ENCODE peak calls at places on chromosomes 12 and 14, in four cellular contexts. C is pancreas, X is suprapubic skin, W is heart left ventricle. V is an unnamed sample. For H3K4me1 and H3K36me3, the result is how much of the 10 kb centered on the place peaks cover.

GRCh38 chr14:35631071-35631805 is 97.3 kb downstream of the INSM2 start:
- DNase-seq in C (no peak), X (no peak), W (no peak), V (no peak)

GRCh38 chr12:6376965-6377666 is 1.8 kb upstream of the SCNN1A start:
- DNase-seq in C (no peak), X (no peak), W (no peak), V (no peak)

GRCh38 chr12:1799882-1800645 is 20.3 kb upstream of the LRTM2 start:
- DNase-seq in C (no peak), X (peak), W (no peak), V (no peak)

GRCh38 chr12:20646239-20646827 is 48.8 kb upstream of the SLCO1C1 start:
- DNase-seq in C (no peak), X (no peak), W (no peak), V (no peak)

GRCh38 chr14:79011920-79012204 is 841.7 kb downstream of the NRXN3 start:
- DNase-seq in C (no peak), X (no peak), W (no peak), V (no peak)

GRCh38 chr12:74334770-74335169 is 202.9 kb upstream of the ATXN7L3B start:
- DNase-seq in C (no peak), X (no peak), W (no peak), V (no peak)

GRCh38 chr14:84465890-84466289 is 1064.1 kb upstream of the FLRT2 start:
- DNase-seq in C (no peak), X (no peak), W (no peak), V (no peak)

GRCh38 chr14:23171251-23171975 is 12.0 kb downstream of the SLC7A8 start:
- DNase-seq in C (no peak), X (no peak), W (no peak), V (no peak)

GRCh38 chr14:24880689-24881088 is 169.3 kb downstream of the STXBP6 start:
- DNase-seq in C (no peak), X (no peak), W (no peak), V (no peak)

GRCh38 chr12:22029991-22030390 is 16.0 kb upstream of the CMAS start:
- DNase-seq in C (peak), X (no peak), W (no peak), V (no peak)

GRCh38 chr12:50174971-50175715 is 8.0 kb upstream of the CERS5 start:
- DNase-seq in C (no peak), X (no peak), W (peak), V (peak)

GRCh38 chr12:79407671-79408622 is 282.8 kb downstream of the PAWR start:
- DNase-seq in C (no peak), X (no peak), W (peak), V (peak)

GRCh38 chr12:3225154-3225795 is 148.1 kb downstream of the TSPAN9 start:
- DNase-seq in C (no peak), X (no peak), W (no peak), V (no peak)

GRCh38 chr14:99163446-99163845 is 108.6 kb downstream of the BCL11B start:
- DNase-seq in C (no peak), X (no peak), W (no peak), V (no peak)

GRCh38 chr14:50633954-50634353 is 34.2 kb downstream of the SAV1 start:
- DNase-seq in C (no peak), X (no peak), W (no peak), V (no peak)

GRCh38 chr12:76264617-76265016 is 83.6 kb downstream of the BBS10 start:
- DNase-seq in C (no peak), X (no peak), W (no peak), V (no peak)

GRCh38 chr12:27635349-27635972 is 60.8 kb upstream of the REP15 start:
- DNase-seq in C (no peak), X (no peak), W (no peak), V (no peak)

GRCh38 chr12:115910057-115910456 is 367.4 kb downstream of the MED13L start:
- DNase-seq in C (no peak), X (no peak), W (no peak), V (no peak)

GRCh38 chr14:38078393-38078792 is 129.3 kb upstream of the SSTR1 start:
- DNase-seq in C (no peak), X (no peak), W (no peak), V (peak)

GRCh38 chr12:90951418-90952110 is 3.4 kb downstream of the CCER1 start:
- DNase-seq in C (no peak), X (no peak), W (no peak), V (no peak)

GRCh38 chr12:15733136-15733535 is 56.1 kb downstream of the EPS8 start:
- DNase-seq in C (no peak), X (no peak), W (no peak), V (no peak)

GRCh38 chr12:12511021-12511783 is 51.5 kb downstream of the DUSP16 start:
- DNase-seq in C (no peak), X (no peak), W (no peak), V (no peak)

GRCh38 chr12:12510141-12510540 is 52.5 kb downstream of the DUSP16 start:
- DNase-seq in C (no peak), X (no peak), W (no peak), V (no peak)

GRCh38 chr12:12513416-12514006 is 49.2 kb downstream of the DUSP16 start:
- DNase-seq in C (no peak), X (no peak), W (no peak), V (no peak)

GRCh38 chr12:12508612-12509011 is 54.1 kb downstream of the DUSP16 start:
- DNase-seq in C (no peak), X (no peak), W (no peak), V (no peak)

GRCh38 chr12:12511895-12512674 is 50.6 kb downstream of the DUSP16 start:
- DNase-seq in C (no peak), X (no peak), W (no peak), V (no peak)
- H3K4me1 ChIP-seq in C (under half), X (under half), W (under half), V (under half)

GRCh38 chr14:90741682-90741946 is 74.6 kb downstream of the TTC7B start:
- DNase-seq in C (no peak), X (no peak), W (no peak), V (no peak)

GRCh38 chr14:90739318-90740077 is 76.7 kb downstream of the TTC7B start:
- DNase-seq in C (no peak), X (no peak), W (no peak), V (no peak)

GRCh38 chr14:90740946-90741681 is 75.1 kb downstream of the TTC7B start:
- DNase-seq in C (no peak), X (no peak), W (no peak), V (no peak)

GRCh38 chr14:90742252-90742651 is 74.0 kb downstream of the TTC7B start:
- DNase-seq in C (no peak), X (no peak), W (no peak), V (no peak)

GRCh38 chr14:90740081-90740480 is 76.1 kb downstream of the TTC7B start:
- DNase-seq in C (no peak), X (no peak), W (no peak), V (no peak)
- H3K36me3 ChIP-seq in C (under half), X (under half), W (under half), V (under half)

DNA sequence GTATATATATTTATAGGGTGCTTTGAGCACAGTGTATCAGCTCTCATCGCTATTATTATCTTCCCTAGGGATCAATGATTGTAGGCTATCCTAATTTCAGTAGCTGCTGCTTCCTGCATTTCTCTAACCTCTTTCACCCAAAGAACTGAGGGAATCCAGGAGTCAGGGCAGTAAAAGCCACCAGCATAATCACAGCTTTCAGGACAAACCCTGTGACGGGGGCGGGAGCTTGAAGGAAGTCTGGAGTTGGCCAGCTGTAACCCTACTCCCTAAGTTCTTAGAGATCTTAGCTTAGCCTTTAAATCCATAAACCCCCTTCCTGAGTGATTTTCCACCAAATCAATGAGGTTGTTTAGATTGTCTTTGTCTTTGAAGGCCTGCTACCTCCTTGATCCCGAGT is 33.7 kb downstream of the FLVCR2 start:
- DNase-seq in C (no peak), X (no peak), W (no peak), V (no peak)
- H3K4me1 ChIP-seq in C (under half), X (under half), W (under half), V (under half)

DNA sequence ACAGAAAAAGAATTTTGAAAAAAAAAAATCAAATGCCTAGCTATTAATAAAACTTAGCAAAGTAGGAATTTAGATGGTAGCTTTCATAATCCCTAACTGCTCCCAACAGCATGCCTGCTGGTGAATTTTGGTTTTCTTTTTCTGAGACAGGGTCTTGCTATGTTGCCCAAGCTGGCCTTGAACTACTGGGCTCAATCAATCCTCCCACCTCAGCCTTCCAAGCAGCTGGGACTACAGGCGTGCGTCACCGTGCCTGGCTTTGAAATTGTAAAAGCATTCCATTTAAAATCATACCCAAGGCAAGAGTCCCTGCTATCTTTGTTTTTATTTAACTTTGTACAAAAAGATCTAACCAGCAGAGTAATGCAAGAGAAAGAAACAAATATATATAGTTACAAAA is 20.7 kb downstream of the FBXO21 start:
- DNase-seq in C (no peak), X (no peak), W (no peak), V (no peak)
- H3K36me3 ChIP-seq in C (under half), X (half or more), W (half or more), V (under half)

DNA sequence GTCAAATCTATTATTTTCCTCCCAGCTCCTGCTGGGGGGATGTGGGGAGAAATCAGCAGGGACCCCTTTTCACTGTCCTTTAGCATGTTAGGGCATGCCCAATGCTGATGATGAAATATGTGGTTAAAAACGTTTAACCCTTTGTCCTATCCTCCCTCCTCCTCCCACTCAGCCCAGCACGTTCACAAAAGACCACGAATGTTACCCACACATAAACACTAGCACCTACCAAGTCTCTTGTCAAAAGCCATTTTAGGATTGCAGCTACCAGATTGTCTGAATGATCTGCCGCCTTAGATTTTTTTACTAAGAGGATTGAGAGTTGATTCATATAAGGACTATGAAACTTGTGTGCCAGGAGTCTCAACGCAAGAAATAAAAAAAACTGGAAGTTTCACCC is 70.4 kb downstream of the TBK1 start:
- DNase-seq in C (no peak), X (no peak), W (no peak), V (no peak)
- H3K4me1 ChIP-seq in C (under half), X (under half), W (under half), V (under half)

GRCh38 chr14:104773505-104774452 is 20.8 kb downstream of the SIVA1 start:
- DNase-seq in C (peak), X (no peak), W (no peak), V (no peak)

GRCh38 chr14:104770851-104771272 is 17.9 kb downstream of the SIVA1 start:
- DNase-seq in C (peak), X (no peak), W (no peak), V (no peak)

GRCh38 chr14:104771374-104771773 is 18.4 kb downstream of the SIVA1 start:
- DNase-seq in C (peak), X (no peak), W (no peak), V (no peak)

GRCh38 chr14:104772707-104773504 is 20.0 kb downstream of the SIVA1 start:
- DNase-seq in C (peak), X (no peak), W (no peak), V (no peak)

GRCh38 chr14:104771918-104772706 is 19.2 kb downstream of the SIVA1 start:
- DNase-seq in C (peak), X (no peak), W (no peak), V (no peak)
- H3K36me3 ChIP-seq in C (under half), X (half or more), W (half or more), V (under half)

DNA sequence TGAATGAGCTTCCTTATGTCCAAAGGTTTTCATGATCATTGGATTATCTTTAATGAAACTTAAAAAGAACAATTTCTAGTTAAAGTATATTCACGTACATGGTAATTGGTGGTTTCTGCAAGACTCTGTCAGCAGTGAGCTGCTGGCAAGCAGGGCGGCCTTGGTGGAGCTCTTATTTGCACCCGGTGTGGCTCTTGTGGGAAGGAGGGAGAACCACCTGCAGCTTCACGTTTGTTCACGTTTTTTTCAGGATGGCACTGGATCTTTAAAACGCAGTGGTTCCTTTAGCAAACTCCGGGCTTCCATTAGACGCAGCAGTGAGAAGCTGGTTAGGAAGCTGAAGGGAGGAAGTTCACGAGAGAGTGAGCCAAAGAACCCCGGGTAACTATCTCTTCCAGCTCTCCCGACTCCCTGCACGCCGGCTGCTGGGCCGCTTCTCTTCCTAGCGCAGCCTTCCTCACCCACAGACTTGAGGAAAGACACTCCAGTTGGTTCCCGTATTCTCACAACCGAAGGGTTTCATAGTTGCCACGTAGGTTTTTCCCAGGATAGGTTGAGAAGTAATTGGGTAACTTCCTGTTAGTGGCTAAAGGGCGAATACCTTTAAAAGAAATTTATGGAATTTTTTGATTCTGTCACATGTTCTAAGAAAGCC is 28.3 kb downstream of the XRCC3 start:
- DNase-seq in C (no peak), X (no peak), W (no peak), V (no peak)
- H3K4me1 ChIP-seq in C (under half), X (under half), W (under half), V (under half)

GRCh38 chr12:71566655-71567054 is 97.0 kb downstream of the ZFC3H1 start:
- DNase-seq in C (no peak), X (no peak), W (no peak), V (no peak)
- H3K36me3 ChIP-seq in C (under half), X (under half), W (under half), V (under half)

GRCh38 chr12:100128509-100128908 is 14.2 kb downstream of the BLTP3B start:
- DNase-seq in C (peak), X (no peak), W (peak), V (no peak)

GRCh38 chr12:100138048-100138907 is 4.4 kb downstream of the BLTP3B start:
- DNase-seq in C (no peak), X (no peak), W (no peak), V (no peak)

GRCh38 chr12:100127766-100128508 is 14.7 kb downstream of the BLTP3B start:
- DNase-seq in C (no peak), X (no peak), W (no peak), V (no peak)

GRCh38 chr12:100133200-100133599 is 9.5 kb downstream of the BLTP3B start:
- DNase-seq in C (no peak), X (no peak), W (no peak), V (no peak)
- H3K4me1 ChIP-seq in C (under half), X (under half), W (under half), V (under half)

DNA sequence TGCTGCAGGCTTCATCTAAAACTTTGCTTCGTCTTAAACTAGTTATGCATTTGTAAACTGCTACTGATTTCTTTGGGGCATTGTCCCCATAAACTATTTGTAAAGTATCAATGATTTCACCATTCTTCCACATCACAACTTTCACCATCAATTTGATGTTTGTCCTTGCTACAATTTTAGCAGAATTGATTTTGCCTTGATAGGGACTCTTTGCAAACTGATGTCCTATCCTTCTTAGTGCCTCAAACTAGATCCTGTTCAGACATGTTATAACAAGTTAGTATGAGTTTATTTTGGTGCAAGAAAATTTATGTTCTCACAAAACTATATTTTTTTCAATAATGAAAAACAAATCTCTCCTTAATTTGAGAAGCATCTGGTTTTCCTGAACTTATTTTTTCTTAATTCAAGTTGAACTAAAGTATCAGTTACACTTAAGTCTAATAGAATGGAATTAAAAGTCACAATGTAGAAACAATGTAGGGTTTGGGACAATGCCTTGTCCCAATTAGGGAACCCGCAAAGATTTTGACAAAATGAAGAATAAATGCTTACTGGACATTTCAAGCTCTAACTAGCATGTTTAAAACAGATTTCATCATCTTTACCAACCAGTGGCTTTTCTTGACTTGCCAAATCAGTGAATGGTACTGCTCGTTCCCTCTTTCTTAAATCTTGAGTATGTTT is 10.1 kb upstream of the ARID4A start:
- DNase-seq in C (no peak), X (no peak), W (no peak), V (no peak)
- H3K36me3 ChIP-seq in C (under half), X (half or more), W (half or more), V (under half)